ENCODE peak calls at places on chromosomes 12 and 14, in seven cellular contexts. One of them, this sample, is unnamed.

GRCh38 chr12:6603095-6603567 is 4.0 kb downstream of the CHD4 start:
- DNase-seq in GM12878: no peak
- DNase-seq in K562: no peak
- DNase-seq in GM12891: no peak
- DNase-seq in SK-N-SH: peak; percentile 51
- DNase-seq in H1: no peak
- DNase-seq in HepG2: no peak
- DNase-seq in this sample: no peak

GRCh38 chr12:22683131-22683530 is 58.2 kb downstream of the ETNK1 start:
- DNase-seq in GM12878: no peak
- DNase-seq in K562: no peak
- DNase-seq in GM12891: no peak
- DNase-seq in SK-N-SH: no peak
- DNase-seq in H1: no peak
- DNase-seq in HepG2: peak; percentile 19
- DNase-seq in this sample: no peak

GRCh38 chr14:68549057-68549421 is 243.8 kb downstream of the ZFP36L1 start:
- DNase-seq in GM12878: no peak
- DNase-seq in K562: peak; percentile 50
- DNase-seq in GM12891: no peak
- DNase-seq in SK-N-SH: no peak
- DNase-seq in H1: peak; percentile 45
- DNase-seq in HepG2: no peak
- DNase-seq in this sample: no peak

GRCh38 chr12:108390495-108391203 is 51.5 kb upstream of the CMKLR1 start:
- DNase-seq in GM12878: no peak
- DNase-seq in K562: no peak
- DNase-seq in GM12891: no peak
- DNase-seq in SK-N-SH: no peak
- DNase-seq in H1: no peak
- DNase-seq in HepG2: no peak
- DNase-seq in this sample: no peak

GRCh38 chr12:89157413-89157812 is 194.9 kb downstream of the DUSP6 start:
- DNase-seq in GM12878: no peak
- DNase-seq in K562: no peak
- DNase-seq in GM12891: no peak
- DNase-seq in SK-N-SH: no peak
- DNase-seq in H1: no peak
- DNase-seq in HepG2: peak; percentile 18
- DNase-seq in this sample: no peak

GRCh38 chr14:94393474-94393873 is 5.1 kb upstream of the SERPINA1 start:
- DNase-seq in GM12878: no peak
- DNase-seq in K562: no peak
- DNase-seq in GM12891: no peak
- DNase-seq in SK-N-SH: no peak
- DNase-seq in H1: no peak
- DNase-seq in HepG2: no peak
- DNase-seq in this sample: no peak

GRCh38 chr12:59570134-59570533 is 25.7 kb upstream of the SLC16A7 start:
- DNase-seq in GM12878: no peak
- DNase-seq in K562: no peak
- DNase-seq in GM12891: no peak
- DNase-seq in SK-N-SH: no peak
- DNase-seq in H1: no peak
- DNase-seq in HepG2: no peak
- DNase-seq in this sample: no peak

GRCh38 chr12:89349814-89350213 is 2.5 kb downstream of the DUSP6 start:
- DNase-seq in GM12878: no peak
- DNase-seq in K562: no peak
- DNase-seq in GM12891: no peak
- DNase-seq in SK-N-SH: peak; percentile 38
- DNase-seq in H1: no peak
- DNase-seq in HepG2: no peak
- DNase-seq in this sample: no peak

GRCh38 chr14:58746261-58746660 is 108.5 kb downstream of the DACT1 start:
- DNase-seq in GM12878: no peak
- DNase-seq in K562: peak; percentile 8
- DNase-seq in GM12891: no peak
- DNase-seq in SK-N-SH: no peak
- DNase-seq in H1: no peak
- DNase-seq in HepG2: no peak
- DNase-seq in this sample: no peak

GRCh38 chr14:69260979-69261605 is 1.1 kb downstream of the GALNT16 start:
- DNase-seq in GM12878: no peak
- DNase-seq in K562: peak; percentile 19
- DNase-seq in GM12891: peak; percentile 93
- DNase-seq in SK-N-SH: peak; percentile 91
- DNase-seq in H1: peak; percentile 87
- DNase-seq in HepG2: no peak
- DNase-seq in this sample: peak; percentile 90

GRCh38 chr14:51394391-51394790 is 154.3 kb downstream of the TMX1 start:
- DNase-seq in GM12878: no peak
- DNase-seq in K562: no peak
- DNase-seq in GM12891: no peak
- DNase-seq in SK-N-SH: no peak
- DNase-seq in H1: no peak
- DNase-seq in HepG2: no peak
- DNase-seq in this sample: no peak

GRCh38 chr12:103373088-103373523 is 122.7 kb downstream of the C12orf42 start:
- DNase-seq in GM12878: no peak
- DNase-seq in K562: no peak
- DNase-seq in GM12891: no peak
- DNase-seq in SK-N-SH: no peak
- DNase-seq in H1: no peak
- DNase-seq in HepG2: no peak
- DNase-seq in this sample: no peak
- TF ChIP-seq TAF1 in GM12878: no peak
- TF ChIP-seq TAF1 in K562: no peak
- TF ChIP-seq TAF1 in GM12891: no peak
- TF ChIP-seq TAF1 in SK-N-SH: no peak
- TF ChIP-seq TAF1 in H1: no peak
- TF ChIP-seq TAF1 in HepG2: no peak
- TF ChIP-seq TAF1 in this sample: no peak

DNA sequence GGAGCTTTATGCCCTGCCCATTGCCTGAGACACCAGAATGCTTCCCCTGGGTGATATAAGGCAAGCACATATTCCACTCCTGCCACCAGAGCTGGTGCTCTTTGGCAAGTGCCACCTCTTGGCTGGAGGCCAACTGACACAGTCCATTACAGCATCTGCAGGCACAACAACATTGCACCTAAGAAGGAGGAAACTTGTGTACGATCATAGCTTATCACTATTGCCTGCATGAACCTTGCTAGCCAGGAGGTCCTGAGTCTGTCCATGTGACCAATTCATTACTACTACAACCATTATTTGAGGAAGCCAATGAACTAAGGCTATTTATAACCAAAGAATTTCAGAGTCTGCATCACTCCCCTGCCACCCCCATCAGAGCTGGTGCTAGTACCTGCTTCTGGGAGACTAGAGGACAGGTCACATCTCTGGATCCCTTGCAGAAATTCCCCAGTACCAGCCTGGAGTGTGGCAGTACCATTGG is 119.9 kb upstream of the SCAF11 start:
- DNase-seq in GM12878: no peak
- DNase-seq in K562: no peak
- DNase-seq in GM12891: no peak
- DNase-seq in SK-N-SH: no peak
- DNase-seq in H1: no peak
- DNase-seq in HepG2: no peak
- DNase-seq in this sample: no peak
- TF ChIP-seq TAF1 in GM12878: no peak
- TF ChIP-seq TAF1 in K562: no peak
- TF ChIP-seq TAF1 in GM12891: no peak
- TF ChIP-seq TAF1 in SK-N-SH: no peak
- TF ChIP-seq TAF1 in H1: no peak
- TF ChIP-seq TAF1 in HepG2: no peak
- TF ChIP-seq TAF1 in this sample: no peak

GRCh38 chr12:47022296-47022695 is 57.1 kb upstream of the PCED1B start:
- DNase-seq in GM12878: no peak
- DNase-seq in K562: no peak
- DNase-seq in GM12891: no peak
- DNase-seq in SK-N-SH: no peak
- DNase-seq in H1: no peak
- DNase-seq in HepG2: no peak
- DNase-seq in this sample: no peak
- TF ChIP-seq TAF1 in GM12878: no peak
- TF ChIP-seq TAF1 in K562: no peak
- TF ChIP-seq TAF1 in GM12891: no peak
- TF ChIP-seq TAF1 in SK-N-SH: no peak
- TF ChIP-seq TAF1 in H1: no peak
- TF ChIP-seq TAF1 in HepG2: no peak
- TF ChIP-seq TAF1 in this sample: no peak

DNA sequence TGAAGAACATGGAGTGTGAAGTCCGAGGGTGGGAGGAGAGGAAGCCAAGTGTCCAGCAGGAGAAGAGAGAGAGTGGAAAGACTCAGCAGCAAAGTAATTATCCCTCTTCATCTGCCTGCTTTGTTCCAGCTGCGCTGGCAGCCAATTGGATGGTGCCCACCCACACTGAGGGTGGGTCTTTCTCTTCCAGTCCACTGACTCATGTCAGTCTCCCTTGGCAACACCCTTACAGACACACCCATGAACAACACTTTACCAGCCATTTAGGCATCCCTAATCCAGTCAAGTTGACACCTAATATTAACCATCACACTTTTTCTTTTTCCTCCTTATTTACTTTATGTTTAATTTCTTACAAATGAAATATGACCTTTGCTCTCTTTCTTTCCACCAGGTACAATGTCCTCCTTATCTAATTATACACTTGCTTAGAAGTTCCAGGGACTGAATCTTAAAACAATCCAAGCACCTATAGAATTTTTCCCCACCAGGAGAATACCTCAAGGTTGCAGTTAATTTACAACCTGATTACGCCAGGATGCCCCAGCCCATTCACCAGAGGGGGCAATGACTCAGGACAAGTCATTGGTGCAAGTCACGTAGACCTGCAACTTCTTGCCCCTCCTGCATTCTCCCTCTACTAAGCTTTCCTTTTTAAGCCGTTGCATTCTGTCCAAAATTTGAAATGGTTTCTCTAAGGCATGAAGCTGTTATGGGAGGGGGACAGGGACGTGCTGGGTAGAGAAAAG is 110.9 kb upstream of the SCAF11 start:
- DNase-seq in GM12878: no peak
- DNase-seq in K562: peak; percentile 29
- DNase-seq in GM12891: no peak
- DNase-seq in SK-N-SH: no peak
- DNase-seq in H1: no peak
- DNase-seq in HepG2: no peak
- DNase-seq in this sample: no peak
- TF ChIP-seq TAF1 in GM12878: no peak
- TF ChIP-seq TAF1 in K562: no peak
- TF ChIP-seq TAF1 in GM12891: no peak
- TF ChIP-seq TAF1 in SK-N-SH: no peak
- TF ChIP-seq TAF1 in H1: no peak
- TF ChIP-seq TAF1 in HepG2: no peak
- TF ChIP-seq TAF1 in this sample: no peak

GRCh38 chr12:113050808-113051207 is 5.7 kb upstream of the DTX1 start:
- DNase-seq in GM12878: no peak
- DNase-seq in K562: no peak
- DNase-seq in GM12891: no peak
- DNase-seq in SK-N-SH: no peak
- DNase-seq in H1: no peak
- DNase-seq in HepG2: no peak
- DNase-seq in this sample: no peak

GRCh38 chr12:113052326-113052725 is 4.2 kb upstream of the DTX1 start:
- DNase-seq in GM12878: no peak
- DNase-seq in K562: no peak
- DNase-seq in GM12891: no peak
- DNase-seq in SK-N-SH: no peak
- DNase-seq in H1: no peak
- DNase-seq in HepG2: no peak
- DNase-seq in this sample: no peak

GRCh38 chr12:113051759-113052158 is 4.8 kb upstream of the DTX1 start:
- DNase-seq in GM12878: no peak
- DNase-seq in K562: no peak
- DNase-seq in GM12891: no peak
- DNase-seq in SK-N-SH: no peak
- DNase-seq in H1: no peak
- DNase-seq in HepG2: no peak
- DNase-seq in this sample: no peak

GRCh38 chr12:113049976-113050742 is 6.4 kb upstream of the DTX1 start:
- DNase-seq in GM12878: no peak
- DNase-seq in K562: no peak
- DNase-seq in GM12891: no peak
- DNase-seq in SK-N-SH: peak; percentile 70
- DNase-seq in H1: peak; percentile 72
- DNase-seq in HepG2: peak; percentile 29
- DNase-seq in this sample: no peak

DNA sequence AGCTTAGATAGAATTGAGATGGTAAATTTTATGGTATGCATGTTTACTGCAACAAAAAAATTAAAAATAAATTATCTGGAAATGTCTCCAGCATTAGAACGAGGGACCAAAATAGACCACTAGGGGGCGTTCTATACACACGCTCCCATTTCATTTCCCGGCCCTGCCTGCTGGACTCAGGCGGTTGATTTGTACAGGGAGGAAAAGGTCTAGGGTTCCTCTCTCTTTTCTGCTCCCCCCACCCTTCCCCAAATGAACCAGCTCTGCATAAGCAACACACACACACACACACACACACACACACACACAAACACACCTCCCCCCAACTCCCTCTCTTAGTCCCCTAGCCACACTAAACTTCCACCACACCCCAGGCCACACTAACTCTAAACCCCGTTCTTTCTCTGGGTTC is 7.8 kb upstream of the DTX1 start:
- DNase-seq in GM12878: no peak
- DNase-seq in K562: peak; percentile 74
- DNase-seq in GM12891: no peak
- DNase-seq in SK-N-SH: peak; percentile 81
- DNase-seq in H1: no peak
- DNase-seq in HepG2: peak; percentile 40
- DNase-seq in this sample: no peak
- TF ChIP-seq TAF1 in GM12878: no peak
- TF ChIP-seq TAF1 in K562: no peak
- TF ChIP-seq TAF1 in GM12891: no peak
- TF ChIP-seq TAF1 in SK-N-SH: no peak
- TF ChIP-seq TAF1 in H1: no peak
- TF ChIP-seq TAF1 in HepG2: no peak
- TF ChIP-seq TAF1 in this sample: no peak

This sample was measured in GM12892.